ENCODE peak calls at places on chromosomes 11 and 22, in five cellular contexts. One of them, this sample, is unnamed.

GRCh38 chr22:17476838-17477237 is 86.5 kb upstream of the SLC25A18 start:
- DNase-seq in naive thymus-derived CD4-positive, alpha-beta T cell: no peak
- DNase-seq in osteocyte: no peak
- DNase-seq in activated CD4-positive, alpha-beta T cell treated with anti-CD3 and anti-CD28 coated beads for 24 hours: no peak
- DNase-seq in upper lobe of right lung: no peak
- DNase-seq in this sample: no peak

GRCh38 chr11:13487661-13488030 is 8.2 kb downstream of the PTH start:
- DNase-seq in naive thymus-derived CD4-positive, alpha-beta T cell: no peak
- DNase-seq in osteocyte: no peak
- DNase-seq in activated CD4-positive, alpha-beta T cell treated with anti-CD3 and anti-CD28 coated beads for 24 hours: no peak
- DNase-seq in upper lobe of right lung: no peak
- DNase-seq in this sample: no peak

GRCh38 chr22:43404673-43405385 is 7.0 kb upstream of the MPPED1 start:
- DNase-seq in naive thymus-derived CD4-positive, alpha-beta T cell: no peak
- DNase-seq in osteocyte: no peak
- DNase-seq in activated CD4-positive, alpha-beta T cell treated with anti-CD3 and anti-CD28 coated beads for 24 hours: no peak
- DNase-seq in upper lobe of right lung: no peak
- DNase-seq in this sample: no peak

GRCh38 chr11:79043726-79044125 is 397.1 kb downstream of the TENM4 start:
- DNase-seq in naive thymus-derived CD4-positive, alpha-beta T cell: no peak
- DNase-seq in osteocyte: no peak
- DNase-seq in activated CD4-positive, alpha-beta T cell treated with anti-CD3 and anti-CD28 coated beads for 24 hours: no peak
- DNase-seq in upper lobe of right lung: no peak
- DNase-seq in this sample: no peak

GRCh38 chr11:108472681-108473080 is 5.4 kb upstream of the C11orf65 start:
- DNase-seq in naive thymus-derived CD4-positive, alpha-beta T cell: no peak
- DNase-seq in osteocyte: no peak
- DNase-seq in activated CD4-positive, alpha-beta T cell treated with anti-CD3 and anti-CD28 coated beads for 24 hours: no peak
- DNase-seq in upper lobe of right lung: no peak
- DNase-seq in this sample: no peak

GRCh38 chr11:34637303-34637702 is 16.4 kb downstream of the EHF start:
- DNase-seq in naive thymus-derived CD4-positive, alpha-beta T cell: no peak
- DNase-seq in osteocyte: no peak
- DNase-seq in activated CD4-positive, alpha-beta T cell treated with anti-CD3 and anti-CD28 coated beads for 24 hours: no peak
- DNase-seq in upper lobe of right lung: peak; percentile 63
- DNase-seq in this sample: no peak

GRCh38 chr22:25383892-25384291 is 164.5 kb downstream of the CRYBB2 start:
- DNase-seq in naive thymus-derived CD4-positive, alpha-beta T cell: no peak
- DNase-seq in osteocyte: no peak
- DNase-seq in activated CD4-positive, alpha-beta T cell treated with anti-CD3 and anti-CD28 coated beads for 24 hours: no peak
- DNase-seq in upper lobe of right lung: peak; percentile 59
- DNase-seq in this sample: no peak

GRCh38 chr11:119694334-119694733 is 34.7 kb downstream of the NECTIN1 start:
- DNase-seq in naive thymus-derived CD4-positive, alpha-beta T cell: no peak
- DNase-seq in osteocyte: no peak
- DNase-seq in activated CD4-positive, alpha-beta T cell treated with anti-CD3 and anti-CD28 coated beads for 24 hours: no peak
- DNase-seq in upper lobe of right lung: no peak
- DNase-seq in this sample: no peak

GRCh38 chr22:29216011-29216872 is 10.5 kb downstream of the EMID1 start:
- DNase-seq in naive thymus-derived CD4-positive, alpha-beta T cell: no peak
- DNase-seq in osteocyte: no peak
- DNase-seq in activated CD4-positive, alpha-beta T cell treated with anti-CD3 and anti-CD28 coated beads for 24 hours: no peak
- DNase-seq in upper lobe of right lung: no peak
- DNase-seq in this sample: peak; percentile 30

GRCh38 chr11:72758690-72759389 is 6.6 kb upstream of the ARAP1 start:
- DNase-seq in naive thymus-derived CD4-positive, alpha-beta T cell: no peak
- DNase-seq in osteocyte: no peak
- DNase-seq in activated CD4-positive, alpha-beta T cell treated with anti-CD3 and anti-CD28 coated beads for 24 hours: no peak
- DNase-seq in upper lobe of right lung: no peak
- DNase-seq in this sample: peak; percentile 75

GRCh38 chr11:48101044-48101733 is 115.4 kb upstream of the OR4B1 start:
- DNase-seq in naive thymus-derived CD4-positive, alpha-beta T cell: no peak
- DNase-seq in osteocyte: peak; percentile 65
- DNase-seq in activated CD4-positive, alpha-beta T cell treated with anti-CD3 and anti-CD28 coated beads for 24 hours: no peak
- DNase-seq in upper lobe of right lung: no peak
- DNase-seq in this sample: no peak

GRCh38 chr11:120715239-120715638 is 203.7 kb downstream of the GRIK4 start:
- DNase-seq in naive thymus-derived CD4-positive, alpha-beta T cell: no peak
- DNase-seq in osteocyte: no peak
- DNase-seq in activated CD4-positive, alpha-beta T cell treated with anti-CD3 and anti-CD28 coated beads for 24 hours: no peak
- DNase-seq in upper lobe of right lung: no peak
- DNase-seq in this sample: no peak

GRCh38 chr11:279966-280761 is 2.0 kb downstream of the NLRP6 start:
- DNase-seq in naive thymus-derived CD4-positive, alpha-beta T cell: peak; percentile 45
- DNase-seq in osteocyte: no peak
- DNase-seq in activated CD4-positive, alpha-beta T cell treated with anti-CD3 and anti-CD28 coated beads for 24 hours: no peak
- DNase-seq in upper lobe of right lung: peak; percentile 67
- DNase-seq in this sample: no peak

GRCh38 chr22:17835256-17835655 is 61.0 kb upstream of the BID start:
- DNase-seq in naive thymus-derived CD4-positive, alpha-beta T cell: no peak
- DNase-seq in osteocyte: no peak
- DNase-seq in activated CD4-positive, alpha-beta T cell treated with anti-CD3 and anti-CD28 coated beads for 24 hours: no peak
- DNase-seq in upper lobe of right lung: no peak
- DNase-seq in this sample: no peak

GRCh38 chr11:70694371-70694770 is 296.0 kb downstream of the CTTN start:
- DNase-seq in naive thymus-derived CD4-positive, alpha-beta T cell: no peak
- DNase-seq in osteocyte: no peak
- DNase-seq in activated CD4-positive, alpha-beta T cell treated with anti-CD3 and anti-CD28 coated beads for 24 hours: no peak
- DNase-seq in upper lobe of right lung: no peak
- DNase-seq in this sample: no peak

GRCh38 chr22:33537059-33537458 is 383.2 kb downstream of the LARGE1 start:
- DNase-seq in naive thymus-derived CD4-positive, alpha-beta T cell: no peak
- DNase-seq in osteocyte: no peak
- DNase-seq in activated CD4-positive, alpha-beta T cell treated with anti-CD3 and anti-CD28 coated beads for 24 hours: no peak
- DNase-seq in upper lobe of right lung: no peak
- DNase-seq in this sample: no peak

GRCh38 chr22:35961480-35961902 is 67.1 kb downstream of the RBFOX2 start:
- DNase-seq in naive thymus-derived CD4-positive, alpha-beta T cell: no peak
- DNase-seq in osteocyte: no peak
- DNase-seq in activated CD4-positive, alpha-beta T cell treated with anti-CD3 and anti-CD28 coated beads for 24 hours: no peak
- DNase-seq in upper lobe of right lung: no peak
- DNase-seq in this sample: peak; percentile 31

GRCh38 chr22:27554106-27554814 is 247.3 kb downstream of the MN1 start:
- DNase-seq in naive thymus-derived CD4-positive, alpha-beta T cell: no peak
- DNase-seq in osteocyte: no peak
- DNase-seq in activated CD4-positive, alpha-beta T cell treated with anti-CD3 and anti-CD28 coated beads for 24 hours: no peak
- DNase-seq in upper lobe of right lung: no peak
- DNase-seq in this sample: peak; percentile 58

GRCh38 chr22:35630387-35630793 is 13.3 kb upstream of the MB start:
- DNase-seq in naive thymus-derived CD4-positive, alpha-beta T cell: no peak
- DNase-seq in osteocyte: no peak
- DNase-seq in activated CD4-positive, alpha-beta T cell treated with anti-CD3 and anti-CD28 coated beads for 24 hours: no peak
- DNase-seq in upper lobe of right lung: peak; percentile 52
- DNase-seq in this sample: no peak

GRCh38 chr11:2791521-2792375 is 92.0 kb upstream of the KCNQ1OT1 start:
- DNase-seq in naive thymus-derived CD4-positive, alpha-beta T cell: no peak
- DNase-seq in osteocyte: peak; percentile 83
- DNase-seq in activated CD4-positive, alpha-beta T cell treated with anti-CD3 and anti-CD28 coated beads for 24 hours: peak; percentile 14
- DNase-seq in upper lobe of right lung: peak; percentile 69
- DNase-seq in this sample: peak; percentile 61

GRCh38 chr11:105935791-105936190 is 86.2 kb downstream of the MSANTD4 start:
- DNase-seq in naive thymus-derived CD4-positive, alpha-beta T cell: no peak
- DNase-seq in osteocyte: no peak
- DNase-seq in activated CD4-positive, alpha-beta T cell treated with anti-CD3 and anti-CD28 coated beads for 24 hours: no peak
- DNase-seq in upper lobe of right lung: no peak
- DNase-seq in this sample: no peak

GRCh38 chr11:47552581-47553416 is at the start of gene CELF1:
- DNase-seq in naive thymus-derived CD4-positive, alpha-beta T cell: peak; percentile 95
- DNase-seq in osteocyte: peak; percentile 98
- DNase-seq in activated CD4-positive, alpha-beta T cell treated with anti-CD3 and anti-CD28 coated beads for 24 hours: peak; percentile 89
- DNase-seq in upper lobe of right lung: peak; percentile 96
- DNase-seq in this sample: peak; percentile 91

GRCh38 chr11:134223066-134223465 is 701 bp downstream of the NCAPD3 start:
- DNase-seq in naive thymus-derived CD4-positive, alpha-beta T cell: no peak
- DNase-seq in osteocyte: no peak
- DNase-seq in activated CD4-positive, alpha-beta T cell treated with anti-CD3 and anti-CD28 coated beads for 24 hours: no peak
- DNase-seq in upper lobe of right lung: no peak
- DNase-seq in this sample: no peak

GRCh38 chr22:33455036-33455435 is 396.9 kb upstream of the SYN3 start:
- DNase-seq in naive thymus-derived CD4-positive, alpha-beta T cell: no peak
- DNase-seq in osteocyte: no peak
- DNase-seq in activated CD4-positive, alpha-beta T cell treated with anti-CD3 and anti-CD28 coated beads for 24 hours: no peak
- DNase-seq in upper lobe of right lung: no peak
- DNase-seq in this sample: no peak